ENCODE peak calls at places on chromosomes 13 and 19, in five cellular contexts. G is fibroblast of pulmonary artery, N is A549, T is ovary, C is astrocyte. Q is an unnamed sample.

GRCh38 chr13:82803341-82803740 is 1078.9 kb downstream of the SLITRK1 start:
- DNase-seq in G (peak; percentile 26), N (no peak), T (no peak), C (no peak), Q (no peak)

GRCh38 chr19:46134527-46134926 is 10.0 kb upstream of the IGFL3 start:
- DNase-seq in G (peak; percentile 69), N (no peak), T (no peak), C (peak; percentile 59), Q (peak; percentile 17)

GRCh38 chr19:41870401-41870873 is 6.6 kb upstream of the CD79A start:
- DNase-seq in G (peak; percentile 29), N (peak; percentile 65), T (no peak), C (peak; percentile 70), Q (no peak)

GRCh38 chr19:45440873-45441654 is 17.3 kb upstream of the ERCC1 start:
- DNase-seq in G (peak; percentile 57), N (peak; percentile 83), T (no peak), C (peak; percentile 37), Q (peak; percentile 41)

GRCh38 chr13:49472186-49472585 is 23.6 kb upstream of the PHF11 start:
- DNase-seq in G (peak; percentile 13), N (no peak), T (no peak), C (peak; percentile 29), Q (no peak)

GRCh38 chr19:1469200-1469935 is 9.6 kb downstream of the C19orf25 start:
- DNase-seq in G (no peak), N (no peak), T (no peak), C (no peak), Q (peak; percentile 14)

GRCh38 chr13:49853535-49853934 is 61.1 kb upstream of the KPNA3 start:
- DNase-seq in G (no peak), N (no peak), T (no peak), C (no peak), Q (no peak)

GRCh38 chr19:31639306-31639705 is 290.1 kb upstream of the TSHZ3 start:
- DNase-seq in G (no peak), N (no peak), T (no peak), C (peak; percentile 27), Q (peak; percentile 3)

GRCh38 chr19:37936166-37936565 is 29.2 kb downstream of the SIPA1L3 start:
- DNase-seq in G (no peak), N (peak; percentile 55), T (no peak), C (no peak), Q (no peak)

GRCh38 chr19:29779921-29780320 is 31.9 kb upstream of the CCNE1 start:
- DNase-seq in G (no peak), N (no peak), T (no peak), C (no peak), Q (no peak)

GRCh38 chr19:21947775-21948174 is 63.0 kb downstream of the ZNF208 start:
- DNase-seq in G (peak; percentile 4), N (peak; percentile 6), T (no peak), C (peak; percentile 0), Q (peak; percentile 11)

GRCh38 chr19:24040621-24041020 is 46.4 kb upstream of the ZNF254 start:
- DNase-seq in G (no peak), N (no peak), T (no peak), C (no peak), Q (peak; percentile 62)

GRCh38 chr19:46674416-46675178 is 13.6 kb upstream of the DACT3 start:
- DNase-seq in G (peak; percentile 25), N (peak; percentile 61), T (peak; percentile 47), C (no peak), Q (peak; percentile 16)

GRCh38 chr19:12913871-12914690 is 5.0 kb downstream of the SYCE2 start:
- DNase-seq in G (peak; percentile 62), N (no peak), T (no peak), C (peak; percentile 26), Q (no peak)

GRCh38 chr13:114064516-114065140 is 67.8 kb downstream of the RASA3 start:
- DNase-seq in G (peak; percentile 45), N (peak; percentile 45), T (peak; percentile 68), C (no peak), Q (peak; percentile 66)
- H3K4me3 ChIP-seq in G (peak overlapping the region; percentile 48), N (peak overlapping the region; percentile 42), T (peak overlapping the region; percentile 38), C (peak overlapping the region; percentile 43), Q (peak overlapping the region; percentile 47)

GRCh38 chr19:54432144-54432738 is 16.8 kb upstream of the LENG8 start:
- DNase-seq in G (no peak), N (no peak), T (no peak), C (no peak), Q (no peak)

GRCh38 chr19:54429176-54429495 is 13.9 kb downstream of the TTYH1 start:
- DNase-seq in G (no peak), N (no peak), T (no peak), C (no peak), Q (no peak)

GRCh38 chr19:54429545-54430227 is 14.4 kb downstream of the TTYH1 start:
- DNase-seq in G (no peak), N (no peak), T (no peak), C (no peak), Q (no peak)

GRCh38 chr19:54430306-54431254 is 15.3 kb downstream of the TTYH1 start:
- DNase-seq in G (peak; percentile 40), N (peak; percentile 66), T (peak; percentile 76), C (no peak), Q (peak; percentile 49)

DNA sequence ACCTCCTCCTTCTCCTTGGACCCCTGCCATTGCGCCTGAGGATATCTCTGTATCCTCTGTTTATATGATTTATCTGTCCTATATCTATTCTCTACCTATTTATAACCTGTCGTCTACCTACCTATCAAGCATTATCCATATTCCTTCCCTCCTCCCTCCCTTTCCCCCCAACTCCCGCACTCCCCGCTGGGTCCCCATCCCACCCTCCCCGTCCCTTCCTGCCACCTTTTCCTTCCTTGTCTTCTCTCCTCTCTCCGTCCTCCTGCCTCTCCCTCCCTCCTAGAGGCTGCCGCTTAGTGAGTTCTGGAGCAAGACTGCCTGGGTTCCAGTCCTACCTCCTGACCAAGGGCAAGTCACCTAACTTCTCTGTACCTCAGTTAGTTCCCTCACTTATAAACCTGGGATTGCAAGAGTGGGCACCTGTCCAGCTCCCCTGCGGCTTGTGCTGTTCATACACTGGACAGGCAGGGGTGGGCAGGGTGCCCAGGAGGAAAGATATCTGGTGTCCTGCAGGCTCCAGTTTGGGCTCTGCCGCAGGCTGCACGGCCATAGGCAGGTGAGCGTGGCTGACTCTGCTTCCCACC is 16.1 kb downstream of the TTYH1 start:
- DNase-seq in G (peak; percentile 41), N (peak; percentile 41), T (peak; percentile 71), C (peak; percentile 31), Q (peak; percentile 12)
- TF ChIP-seq CTCF in G (no peak), N (no peak), T (no peak), C (no peak), Q (no peak)

GRCh38 chr19:40392894-40393517 is 3.0 kb upstream of the HIPK4 start:
- DNase-seq in G (no peak), N (peak; percentile 67), T (no peak), C (no peak), Q (no peak)

GRCh38 chr19:40392123-40392522 is 2.1 kb upstream of the HIPK4 start:
- DNase-seq in G (no peak), N (no peak), T (no peak), C (no peak), Q (no peak)

GRCh38 chr19:40389404-40390083 is 437 bp downstream of the HIPK4 start:
- DNase-seq in G (no peak), N (no peak), T (no peak), C (no peak), Q (no peak)

GRCh38 chr19:40388486-40388885 is 1.5 kb downstream of the HIPK4 start:
- DNase-seq in G (no peak), N (no peak), T (no peak), C (no peak), Q (no peak)

DNA sequence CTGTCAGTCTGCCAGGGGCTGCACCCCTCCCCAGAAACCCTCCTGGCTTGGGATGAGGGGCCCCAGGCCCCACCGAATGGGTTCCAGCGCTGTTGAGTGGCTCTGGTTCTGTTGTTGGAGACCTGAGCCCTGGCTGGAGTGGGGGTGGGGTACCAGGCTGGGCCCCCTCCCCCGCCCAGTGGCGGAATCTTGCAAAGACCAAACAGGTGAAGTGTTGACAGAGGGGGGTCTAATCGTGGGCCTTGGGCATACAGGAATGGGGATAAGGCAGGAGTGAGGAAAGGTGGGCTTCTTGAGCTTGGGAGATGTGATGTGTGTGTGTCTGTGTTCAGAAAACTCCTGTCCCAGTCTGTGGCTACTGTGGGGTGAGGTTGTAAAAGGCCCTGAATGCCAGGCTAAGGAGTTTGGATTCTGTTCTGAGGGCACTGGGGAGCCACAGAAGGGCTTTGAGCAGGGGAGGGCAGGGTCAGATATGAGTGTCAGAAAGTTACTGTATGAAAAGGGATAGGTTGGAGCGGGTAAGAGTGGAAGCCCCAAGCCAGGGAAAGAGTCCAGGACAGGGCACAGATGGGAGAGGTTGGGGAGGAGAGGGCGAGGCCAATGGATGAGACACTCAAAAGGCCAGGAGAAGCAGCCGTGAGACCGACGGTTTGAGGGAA is at the start of gene HIPK4:
- DNase-seq in G (no peak), N (no peak), T (no peak), C (no peak), Q (no peak)
- H3K4me3 ChIP-seq in G (no peak within 1 kb of the TSS), N (no peak within 1 kb of the TSS), T (no peak within 1 kb of the TSS), C (no peak within 1 kb of the TSS), Q (no peak within 1 kb of the TSS)

GRCh38 chr13:100461309-100462035 is 127.1 kb downstream of the GGACT start:
- DNase-seq in G (no peak), N (no peak), T (no peak), C (no peak), Q (peak; percentile 55)
- TF ChIP-seq CTCF in G (no peak), N (no peak), T (no peak), C (no peak), Q (no peak)

DNA sequence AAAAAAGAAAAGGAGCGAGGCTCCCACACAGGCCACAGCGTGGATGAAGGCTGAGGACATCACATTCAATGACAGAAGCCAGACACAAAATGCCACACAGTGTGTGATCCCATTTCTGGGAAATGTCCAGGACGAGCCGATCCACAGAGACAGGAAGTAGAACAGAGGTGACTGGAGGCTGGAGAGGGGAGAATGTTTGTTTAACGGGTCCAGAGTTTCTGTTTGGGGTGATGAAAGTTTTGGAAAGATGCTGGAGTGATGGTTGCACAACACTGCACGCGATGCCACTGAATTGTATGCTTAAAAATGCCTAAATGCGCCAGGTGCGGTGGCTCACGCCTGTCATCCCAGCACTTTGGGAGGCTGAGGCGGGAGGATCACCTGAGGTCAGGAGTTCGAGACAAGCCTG is 650 bp upstream of the FUT5 start:
- DNase-seq in G (no peak), N (no peak), T (no peak), C (no peak), Q (peak; percentile 60)
- H3K4me3 ChIP-seq in G (no peak overlapping the region), N (no peak overlapping the region), T (no peak overlapping the region), C (no peak overlapping the region), Q (no peak overlapping the region)

DNA sequence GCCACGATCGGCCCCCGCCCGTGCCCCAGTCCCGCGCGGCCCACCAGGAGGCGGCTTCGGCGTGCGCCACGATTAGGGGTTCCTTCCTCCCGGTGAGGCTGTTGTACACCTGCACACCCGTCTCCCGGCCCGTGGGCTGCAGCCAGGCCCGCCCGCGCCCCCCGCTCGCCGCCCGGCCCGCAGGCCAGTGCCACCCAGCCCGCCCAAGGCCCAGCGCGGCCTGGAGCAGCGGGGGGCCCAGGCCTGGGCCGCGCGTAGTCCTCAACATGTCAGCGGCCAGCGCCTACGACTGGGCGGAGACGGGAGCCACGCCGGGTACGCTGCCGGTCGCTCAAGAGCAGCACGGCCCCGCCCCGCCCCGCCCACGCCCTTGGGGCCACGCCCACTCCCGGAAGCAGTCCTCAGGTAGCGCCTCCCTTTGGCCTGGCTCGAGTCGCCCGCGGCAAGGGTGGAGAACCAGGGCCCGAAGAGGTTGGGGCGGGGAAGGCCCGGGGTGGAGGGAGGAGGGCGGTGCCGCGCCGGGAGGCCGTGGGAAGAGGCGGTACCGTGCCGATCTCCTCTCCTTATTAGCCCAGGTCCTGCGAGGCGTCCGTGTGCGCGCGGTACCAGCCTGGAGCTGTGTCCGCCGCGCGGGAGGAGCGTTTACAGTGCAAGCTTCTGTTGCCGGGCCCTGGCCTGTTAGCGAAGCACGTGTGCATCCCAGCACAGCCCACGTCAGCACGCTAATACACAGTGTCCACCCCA is at the start of gene CARS2:
- DNase-seq in G (peak; percentile 97), N (peak; percentile 97), T (peak; percentile 96), C (peak; percentile 90), Q (peak; percentile 98)
- TF ChIP-seq CTCF in G (no peak), N (no peak), T (peak; percentile 41), C (no peak), Q (peak; percentile 17)

Q was measured in fibroblast of villous mesenchyme.